ENCODE peak calls at places on chromosomes 11 and 22, in four cellular contexts. I is coronary artery; U is stimulated activated CD4-positive, alpha-beta T cell treated with anti-CD3 and anti-CD28 coated beads, TNF-alpha, amount 100 ng/mL, for 1 hour; P is fibroblast of pulmonary artery. F is an unnamed sample.
A peak's percentile ranks its signal among the peaks of the same experiment; 100 is the strongest.

GRCh38 chr22:44550666-44551491 is 52.8 kb upstream of the RTL6 start:
- DNase-seq in I (no peak), U (no peak), P (peak; percentile 96), F (peak; percentile 82)

GRCh38 chr22:37401401-37401859 is 25.8 kb downstream of the ELFN2 start:
- DNase-seq in I (no peak), U (no peak), P (peak; percentile 26), F (no peak)

GRCh38 chr22:37519268-37520195 is at the start of gene CARD10:
- DNase-seq in I (no peak), U (no peak), P (no peak), F (no peak)

GRCh38 chr11:44133335-44133946 is 38.0 kb downstream of the EXT2 start:
- DNase-seq in I (no peak), U (no peak), P (peak; percentile 72), F (no peak)

GRCh38 chr11:2996976-2997375 is 4.8 kb upstream of the NAP1L4 start:
- DNase-seq in I (peak; percentile 47), U (no peak), P (no peak), F (no peak)

GRCh38 chr11:111735262-111736116 is 30.7 kb downstream of the PPP2R1B start:
- DNase-seq in I (peak; percentile 93), U (no peak), P (peak; percentile 99), F (peak; percentile 95)

GRCh38 chr11:15947681-15948648 is 408.4 kb downstream of the SOX6 start:
- DNase-seq in I (peak; percentile 26), U (no peak), P (no peak), F (no peak)

GRCh38 chr11:10878408-10879214 is 20.8 kb upstream of the ZBED5 start:
- DNase-seq in I (no peak), U (no peak), P (peak; percentile 86), F (peak; percentile 61)

GRCh38 chr11:67584205-67584880 is 731 bp downstream of the GSTP1 start:
- DNase-seq in I (peak; percentile 85), U (no peak), P (peak; percentile 60), F (no peak)

GRCh38 chr22:39215430-39216142 is 29.2 kb downstream of the PDGFB start:
- DNase-seq in I (peak; percentile 61), U (no peak), P (no peak), F (no peak)

GRCh38 chr11:128022007-128022368 is 565.4 kb downstream of the ETS1 start:
- DNase-seq in I (no peak), U (no peak), P (peak; percentile 78), F (peak; percentile 72)

GRCh38 chr11:57779275-57779674 is 17.7 kb downstream of the CTNND1 start:
- DNase-seq in I (no peak), U (no peak), P (peak; percentile 80), F (peak; percentile 67)

GRCh38 chr22:46240506-46240905 is 9.6 kb downstream of the CDPF1 start:
- DNase-seq in I (no peak), U (no peak), P (no peak), F (no peak)

GRCh38 chr11:115276799-115277198 is 227.4 kb downstream of the CADM1 start:
- DNase-seq in I (no peak), U (no peak), P (no peak), F (no peak)

GRCh38 chr22:27377901-27378300 is 423.7 kb downstream of the MN1 start:
- DNase-seq in I (no peak), U (no peak), P (no peak), F (no peak)

GRCh38 chr22:47269689-47270088 is 507.2 kb downstream of the TBC1D22A start:
- DNase-seq in I (no peak), U (no peak), P (no peak), F (no peak)

GRCh38 chr22:10778296-10778814 is 4749.6 kb upstream of the OR11H1 start:
- DNase-seq in I (no peak), U (no peak), P (no peak), F (no peak)

GRCh38 chr22:38755155-38755910 is 465 bp downstream of the SUN2 start:
- DNase-seq in I (peak; percentile 98), U (no peak), P (peak; percentile 68), F (peak; percentile 65)

GRCh38 chr11:64056213-64056785 is 20.6 kb downstream of the FLRT1 start:
- DNase-seq in I (no peak), U (no peak), P (no peak), F (no peak)

GRCh38 chr11:121894581-121894980 is 221.4 kb downstream of the BLID start:
- DNase-seq in I (no peak), U (no peak), P (no peak), F (peak; percentile 79)

GRCh38 chr22:17398159-17398558 is 28.9 kb downstream of the CECR2 start:
- DNase-seq in I (no peak), U (no peak), P (no peak), F (no peak)

GRCh38 chr11:57480409-57481137 is 20.2 kb downstream of the RTN4RL2 start:
- DNase-seq in I (no peak), U (no peak), P (peak; percentile 62), F (peak; percentile 47)

GRCh38 chr11:65861533-65862183 is 1.4 kb downstream of the MUS81 start:
- DNase-seq in I (no peak), U (no peak), P (no peak), F (no peak)

GRCh38 chr22:18954333-18954732 is 18.2 kb upstream of the PRODH start:
- DNase-seq in I (no peak), U (peak; percentile 31), P (peak; percentile 48), F (no peak)

GRCh38 chr11:134915212-134915611 is 503.2 kb upstream of the B3GAT1 start:
- DNase-seq in I (no peak), U (no peak), P (peak; percentile 2), F (no peak)